ENCODE peak calls at places on chromosome 9, in four cellular contexts. P is astrocyte, Y is ovary, X is foreskin fibroblast. Q is an unnamed sample.

GRCh38 chr9:114908104-114908621 is 22.2 kb downstream of the TNFSF8 start:
- DNase-seq in P (peak), Y (no peak), X (peak), Q (no peak)

GRCh38 chr9:118734696-118735095 is 634.5 kb downstream of the BRINP1 start:
- DNase-seq in P (no peak), Y (no peak), X (no peak), Q (no peak)

GRCh38 chr9:82148849-82149544 is 160.4 kb downstream of the SPATA31D1 start:
- DNase-seq in P (peak), Y (no peak), X (peak), Q (peak)

GRCh38 chr9:93593144-93593655 is 16.8 kb downstream of the PHF2 start:
- DNase-seq in P (no peak), Y (no peak), X (no peak), Q (no peak)

GRCh38 chr9:29865764-29866313 is 2292.6 kb upstream of the C9orf72 start:
- DNase-seq in P (no peak), Y (no peak), X (no peak), Q (no peak)

GRCh38 chr9:74935008-74935407 is 17.7 kb downstream of the C9orf40 start:
- DNase-seq in P (peak), Y (no peak), X (peak), Q (no peak)

GRCh38 chr9:37950561-37950960 is 46.6 kb upstream of the SLC25A51 start:
- DNase-seq in P (no peak), Y (no peak), X (no peak), Q (no peak)

GRCh38 chr9:130235558-130236435 is 29.8 kb upstream of the HMCN2 start:
- DNase-seq in P (no peak), Y (peak), X (peak), Q (peak)

GRCh38 chr9:18189876-18190670 is 283.9 kb upstream of the ADAMTSL1 start:
- DNase-seq in P (no peak), Y (no peak), X (no peak), Q (no peak)

GRCh38 chr9:132192728-132193127 is 30.9 kb downstream of the NTNG2 start:
- DNase-seq in P (no peak), Y (no peak), X (no peak), Q (no peak)

GRCh38 chr9:129650680-129651235 is 8.8 kb upstream of the ASB6 start:
- DNase-seq in P (no peak), Y (no peak), X (no peak), Q (no peak)

GRCh38 chr9:133735415-133735775 is 2.8 kb downstream of the SARDH start:
- DNase-seq in P (no peak), Y (no peak), X (no peak), Q (no peak)

GRCh38 chr9:4894076-4894475 is 91.0 kb upstream of the JAK2 start:
- DNase-seq in P (peak), Y (no peak), X (peak), Q (peak)

GRCh38 chr9:98502976-98503325 is 205.8 kb downstream of the GABBR2 start:
- DNase-seq in P (peak), Y (no peak), X (peak), Q (peak)

GRCh38 chr9:16729656-16730055 is 140.8 kb downstream of the BNC2 start:
- DNase-seq in P (no peak), Y (peak), X (no peak), Q (no peak)

GRCh38 chr9:88777498-88778312 is 213.6 kb upstream of the S1PR3 start:
- DNase-seq in P (peak), Y (no peak), X (no peak), Q (peak)

GRCh38 chr9:76373173-76373771 is 21.0 kb downstream of the RFK start:
- DNase-seq in P (peak), Y (peak), X (peak), Q (peak)

GRCh38 chr9:123081824-123082223 is 48.4 kb downstream of the GPR21 start:
- DNase-seq in P (peak), Y (no peak), X (peak), Q (peak)

GRCh38 chr9:4225291-4226119 is 74.4 kb downstream of the GLIS3 start:
- DNase-seq in P (peak), Y (no peak), X (peak), Q (peak)

GRCh38 chr9:125375820-125376219 is 114.2 kb downstream of the GAPVD1 start:
- DNase-seq in P (no peak), Y (no peak), X (no peak), Q (no peak)

GRCh38 chr9:38233343-38233742 is 159.2 kb upstream of the ALDH1B1 start:
- DNase-seq in P (no peak), Y (no peak), X (no peak), Q (no peak)

GRCh38 chr9:90998573-90998972 is 197.0 kb downstream of the SYK start:
- DNase-seq in P (no peak), Y (no peak), X (no peak), Q (no peak)

GRCh38 chr9:100690438-100690837 is 112.6 kb downstream of the CAVIN4 start:
- DNase-seq in P (no peak), Y (no peak), X (no peak), Q (no peak)

GRCh38 chr9:105405514-105406131 is 42.2 kb upstream of the FSD1L start:
- DNase-seq in P (peak), Y (no peak), X (peak), Q (no peak)

GRCh38 chr9:136010615-136011341 is 49.6 kb upstream of the UBAC1 start:
- DNase-seq in P (no peak), Y (no peak), X (no peak), Q (no peak)

GRCh38 chr9:100222674-100223073 is 123.6 kb downstream of the INVS start:
- DNase-seq in P (peak), Y (no peak), X (peak), Q (peak)

GRCh38 chr9:98357921-98358535 is 102.6 kb upstream of the TBC1D2 start:
- DNase-seq in P (peak), Y (no peak), X (peak), Q (peak)

GRCh38 chr9:94973491-94973941 is 247.0 kb downstream of the AOPEP start:
- DNase-seq in P (peak), Y (no peak), X (peak), Q (peak)

GRCh38 chr9:65449423-65449822 is 164.4 kb upstream of the FOXD4L5 start:
- DNase-seq in P (no peak), Y (no peak), X (no peak), Q (no peak)

GRCh38 chr9:35908484-35909125 is 685 bp upstream of the SPAAR start:
- DNase-seq in P (no peak), Y (peak), X (peak), Q (no peak)

GRCh38 chr9:97140566-97140965 is 101.6 kb upstream of the CTSV start:
- DNase-seq in P (no peak), Y (no peak), X (no peak), Q (no peak)

GRCh38 chr9:8860925-8861324 is 1061.3 kb upstream of the DMAC1 start:
- DNase-seq in P (peak), Y (no peak), X (peak), Q (peak)

GRCh38 chr9:123614503-123615258 is 258.7 kb downstream of the CRB2 start:
- DNase-seq in P (no peak), Y (no peak), X (no peak), Q (no peak)

GRCh38 chr9:93450817-93451761 is at the start of gene FAM120A:
- DNase-seq in P (peak), Y (peak), X (peak), Q (peak)

GRCh38 chr9:101054657-101055056 is 26.1 kb downstream of the PLPPR1 start:
- DNase-seq in P (no peak), Y (no peak), X (no peak), Q (no peak)

GRCh38 chr9:88775037-88775471 is 216.2 kb upstream of the S1PR3 start:
- DNase-seq in P (peak), Y (peak), X (peak), Q (peak)

GRCh38 chr9:124771867-124772621 is 933 bp upstream of the NR6A1 start:
- DNase-seq in P (peak), Y (peak), X (peak), Q (peak)

GRCh38 chr9:126704157-126704941 is 90.6 kb downstream of the LMX1B start:
- DNase-seq in P (peak), Y (peak), X (peak), Q (peak)

GRCh38 chr9:126707083-126707482 is 93.4 kb downstream of the LMX1B start:
- DNase-seq in P (no peak), Y (no peak), X (no peak), Q (no peak)

GRCh38 chr9:126705311-126705766 is 91.6 kb downstream of the LMX1B start:
- DNase-seq in P (no peak), Y (peak), X (peak), Q (peak)

GRCh38 chr9:126706698-126707053 is 92.9 kb downstream of the LMX1B start:
- DNase-seq in P (no peak), Y (no peak), X (no peak), Q (no peak)

DNA sequence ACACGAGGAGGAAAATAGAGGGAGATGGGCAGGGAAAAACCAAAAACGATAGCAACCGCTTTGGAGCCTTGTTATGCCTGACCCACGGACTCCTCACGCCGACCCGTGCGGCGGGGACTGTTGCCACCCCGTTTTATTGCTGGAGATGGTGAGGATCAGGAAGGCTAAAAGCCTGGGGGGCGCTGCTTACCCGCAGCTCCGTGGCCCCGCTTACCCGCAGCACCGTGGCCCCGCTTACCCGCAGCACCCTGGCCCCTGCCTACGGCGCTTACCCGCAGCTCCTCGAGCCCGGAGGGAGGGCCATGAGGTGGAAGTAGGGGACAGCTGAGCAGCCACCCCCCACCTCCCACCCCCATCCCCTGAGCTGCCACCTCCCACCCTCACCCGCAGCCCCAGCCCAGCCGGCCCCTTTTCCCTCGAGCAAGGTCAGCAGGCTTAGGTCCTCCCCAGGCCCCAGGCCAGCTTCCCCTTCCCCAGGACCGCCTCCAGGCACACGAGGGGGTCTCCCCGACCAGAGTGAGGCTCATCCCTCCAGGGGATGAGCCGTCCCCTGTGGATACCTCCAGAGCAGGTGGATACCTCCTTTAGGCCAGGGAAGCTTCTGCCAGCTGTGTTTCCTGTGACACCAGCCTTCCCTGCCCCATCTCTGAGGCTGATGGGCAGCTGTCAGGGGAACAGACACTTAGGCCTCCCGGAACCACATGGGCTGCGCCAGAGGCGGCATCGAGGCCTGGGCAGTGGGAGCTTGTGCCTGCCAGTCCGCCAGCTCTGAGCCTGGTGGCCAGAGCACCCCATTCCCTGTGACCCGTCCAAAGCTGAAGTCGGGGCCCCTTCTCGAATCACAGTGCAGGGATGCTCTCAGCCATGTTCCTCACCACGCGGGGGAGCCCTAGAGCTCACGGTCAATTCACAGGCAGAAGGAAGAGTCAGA is 92.3 kb downstream of the LMX1B start:
- DNase-seq in P (no peak), Y (no peak), X (peak), Q (no peak)
- H3K4me3 ChIP-seq in P (no peak), Y (no peak), X (no peak), Q (no peak)

DNA sequence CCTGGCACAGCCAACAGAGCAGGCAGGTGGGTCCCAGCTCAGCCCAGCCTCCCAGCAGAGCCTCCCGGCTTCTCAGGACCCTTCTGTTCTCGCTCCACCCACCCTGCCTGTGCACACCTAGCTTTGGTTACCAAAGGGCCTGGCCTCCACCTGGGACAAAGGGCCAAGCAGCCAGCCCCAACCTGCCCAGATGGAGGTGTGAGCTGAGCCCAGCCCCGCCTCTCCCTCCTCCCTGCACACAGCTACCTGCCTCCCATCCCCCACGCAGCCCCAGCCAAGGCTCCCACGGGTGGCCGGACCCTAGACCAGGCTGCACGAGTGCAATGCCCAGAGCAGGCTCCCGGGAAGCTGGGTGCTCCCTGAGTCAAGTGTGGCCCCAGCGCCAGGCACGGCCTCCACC is 5.6 kb downstream of the TPRN start:
- DNase-seq in P (no peak), Y (no peak), X (no peak), Q (no peak)
- H3K4me3 ChIP-seq in P (no peak), Y (no peak), X (no peak), Q (no peak)

DNA sequence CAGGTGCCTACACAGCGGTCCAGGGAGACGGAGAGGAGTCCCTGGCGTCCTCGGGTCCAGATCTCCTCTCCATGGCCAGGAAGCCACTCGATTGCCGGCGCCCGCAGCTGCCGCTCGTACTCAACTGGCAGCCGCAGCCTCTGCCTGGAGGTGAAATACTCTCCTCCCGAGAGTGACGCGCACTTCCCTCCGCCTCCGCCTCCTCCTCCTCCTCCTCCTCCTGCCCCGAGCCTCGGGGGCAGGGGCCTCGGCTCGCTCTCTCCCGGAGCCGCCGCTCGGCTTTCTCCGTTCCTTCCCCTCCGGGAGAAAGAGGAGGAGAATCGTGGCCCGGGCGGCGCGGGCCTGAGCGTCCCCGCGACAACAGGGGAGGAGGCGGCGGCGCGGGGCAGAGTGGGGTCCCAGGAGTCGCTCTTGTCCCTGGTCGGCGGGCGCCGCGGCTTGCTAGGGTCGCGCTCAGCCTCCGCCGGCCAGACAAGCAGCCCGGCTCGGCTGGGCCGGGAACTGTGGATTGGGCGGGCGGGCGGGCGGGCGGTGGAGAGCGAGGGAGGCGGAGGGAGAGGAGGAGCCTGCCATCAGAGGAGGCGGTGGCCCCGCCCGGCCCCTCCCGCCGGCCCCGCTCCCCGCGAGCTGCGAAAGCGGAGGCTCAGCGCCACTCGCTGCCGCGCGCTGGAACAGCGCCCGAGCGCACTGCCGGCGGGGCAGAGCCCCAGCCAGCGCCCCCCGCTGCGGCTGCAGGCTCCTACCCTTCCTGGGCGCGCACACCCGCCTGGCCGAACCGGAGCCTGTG is at the start of gene CEMIP2:
- DNase-seq in P (peak), Y (peak), X (peak), Q (peak)
- H3K4me3 ChIP-seq in P (peak), Y (peak), X (peak), Q (peak)

DNA sequence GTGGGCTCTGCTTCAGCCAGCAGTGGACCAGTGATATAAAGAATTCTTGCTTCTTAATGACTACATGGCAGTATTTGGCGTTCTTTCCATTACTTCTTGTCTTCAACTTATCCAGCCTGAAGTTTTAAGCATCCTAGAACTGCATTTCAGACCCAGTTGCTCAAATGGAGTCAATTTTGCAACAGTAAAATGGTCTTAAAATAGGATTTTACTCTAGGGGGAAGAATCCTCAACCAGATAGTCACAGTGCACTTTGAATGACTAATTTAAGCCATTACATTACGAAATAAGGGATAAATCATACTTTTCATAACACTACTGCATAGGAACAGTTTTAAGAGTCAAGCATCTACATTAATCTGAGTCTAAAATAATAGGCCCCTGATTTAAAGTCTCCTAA is 1.5 kb upstream of the SMARCA2 start:
- DNase-seq in P (no peak), Y (no peak), X (peak), Q (no peak)
- H3K4me3 ChIP-seq in P (peak), Y (no peak), X (peak), Q (no peak)

GRCh38 chr9:116087246-116087645 is 66.3 kb upstream of the PAPPA start:
- DNase-seq in P (peak), Y (no peak), X (peak), Q (peak)
- H3K4me3 ChIP-seq in P (no peak), Y (no peak), X (no peak), Q (no peak)

GRCh38 chr9:86322973-86323644 is 31.1 kb downstream of the TUT7 start:
- DNase-seq in P (peak), Y (no peak), X (peak), Q (peak)

GRCh38 chr9:86321373-86321772 is 32.8 kb downstream of the TUT7 start:
- DNase-seq in P (peak), Y (no peak), X (peak), Q (peak)

GRCh38 chr9:86326536-86326935 is 27.7 kb downstream of the TUT7 start:
- DNase-seq in P (no peak), Y (no peak), X (no peak), Q (no peak)

GRCh38 chr9:86324901-86325300 is 29.3 kb downstream of the TUT7 start:
- DNase-seq in P (peak), Y (no peak), X (peak), Q (peak)

DNA sequence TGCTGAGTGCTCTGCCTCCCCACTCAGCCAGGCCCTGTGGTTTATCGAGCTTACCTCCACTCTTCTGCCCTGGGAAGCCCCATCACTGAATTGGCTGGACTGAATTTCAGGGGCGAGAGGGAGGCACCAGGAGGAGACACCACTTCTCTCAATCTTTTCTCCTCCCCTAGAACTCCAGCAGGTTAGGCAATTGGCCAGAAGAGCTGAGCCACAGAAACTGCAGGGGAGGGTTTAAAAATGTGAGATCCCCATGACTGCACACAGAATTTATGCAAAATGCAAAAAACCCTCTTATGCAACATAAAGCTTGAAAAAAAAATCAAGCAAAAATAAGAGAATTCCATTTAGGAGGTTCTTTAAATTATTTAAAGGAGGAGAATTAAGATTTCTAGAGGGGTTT is 29.9 kb downstream of the TUT7 start:
- DNase-seq in P (peak), Y (no peak), X (peak), Q (peak)
- H3K4me3 ChIP-seq in P (no peak), Y (no peak), X (no peak), Q (no peak)